ENCODE peak calls at places on chromosomes 5 and 9, in seven cellular contexts. K, I, V, N, A, Z and O are unnamed samples.

GRCh38 chr9:91033802-91034201 is 232.2 kb downstream of the SYK start:
- DNase-seq in K (no peak), I (no peak), V (no peak), N (no peak), A (peak), Z (peak), O (no peak)

GRCh38 chr5:138068742-138069375 is 15.0 kb upstream of the WNT8A start:
- DNase-seq in K (peak), I (peak), V (peak), N (peak), A (peak), Z (peak), O (peak)

GRCh38 chr9:13318027-13318426 is 38.5 kb upstream of the MPDZ start:
- DNase-seq in K (no peak), I (no peak), V (no peak), N (no peak), A (no peak), Z (no peak), O (no peak)

GRCh38 chr5:69167488-69167845 is 517 bp downstream of the CCNB1 start:
- DNase-seq in K (no peak), I (no peak), V (peak), N (no peak), A (no peak), Z (peak), O (peak)

GRCh38 chr9:113579270-113580040 is 115.9 kb downstream of the RGS3 start:
- DNase-seq in K (no peak), I (no peak), V (no peak), N (no peak), A (no peak), Z (no peak), O (no peak)

GRCh38 chr5:65861830-65862241 is 64.5 kb upstream of the ERBIN start:
- DNase-seq in K (no peak), I (peak), V (peak), N (no peak), A (no peak), Z (no peak), O (peak)

GRCh38 chr9:35645736-35646582 is 4.8 kb downstream of the SIT1 start:
- DNase-seq in K (peak), I (no peak), V (peak), N (no peak), A (peak), Z (peak), O (peak)

GRCh38 chr9:132231019-132231701 is 69.3 kb downstream of the NTNG2 start:
- DNase-seq in K (no peak), I (no peak), V (no peak), N (no peak), A (no peak), Z (no peak), O (no peak)

GRCh38 chr5:140372971-140373487 is 13.0 kb downstream of the SLC4A9 start:
- DNase-seq in K (peak), I (peak), V (peak), N (no peak), A (peak), Z (peak), O (peak)

GRCh38 chr5:172482156-172483020 is 28.1 kb upstream of the SH3PXD2B start:
- DNase-seq in K (no peak), I (no peak), V (no peak), N (no peak), A (no peak), Z (no peak), O (peak)

GRCh38 chr9:69719368-69719767 is 40.4 kb downstream of the PTAR1 start:
- DNase-seq in K (no peak), I (no peak), V (no peak), N (no peak), A (no peak), Z (no peak), O (no peak)

GRCh38 chr5:150085950-150086715 is at the start of gene CSF1R:
- DNase-seq in K (no peak), I (no peak), V (no peak), N (no peak), A (no peak), Z (no peak), O (no peak)

GRCh38 chr5:141604318-141604717 is 14.5 kb downstream of the DIAPH1 start:
- DNase-seq in K (no peak), I (peak), V (peak), N (peak), A (peak), Z (peak), O (peak)

GRCh38 chr5:39501403-39501802 is 76.6 kb upstream of the DAB2 start:
- DNase-seq in K (no peak), I (peak), V (peak), N (no peak), A (no peak), Z (no peak), O (peak)

GRCh38 chr9:95433096-95433852 is 83.5 kb downstream of the PTCH1 start:
- DNase-seq in K (no peak), I (no peak), V (no peak), N (no peak), A (no peak), Z (no peak), O (no peak)

GRCh38 chr9:137458194-137459146 is 664 bp downstream of the NSMF start:
- DNase-seq in K (no peak), I (no peak), V (no peak), N (peak), A (peak), Z (peak), O (peak)

GRCh38 chr5:77011498-77011897 is 18.7 kb upstream of the AGGF1 start:
- DNase-seq in K (no peak), I (no peak), V (no peak), N (no peak), A (no peak), Z (no peak), O (no peak)

GRCh38 chr5:103305829-103306228 is 47.3 kb downstream of the MACIR start:
- DNase-seq in K (no peak), I (no peak), V (no peak), N (no peak), A (no peak), Z (no peak), O (no peak)

GRCh38 chr5:142109356-142110045 is 922 bp downstream of the NDFIP1 start:
- DNase-seq in K (no peak), I (peak), V (peak), N (no peak), A (peak), Z (no peak), O (peak)

GRCh38 chr5:172410160-172410559 is 44.2 kb downstream of the SH3PXD2B start:
- DNase-seq in K (no peak), I (peak), V (no peak), N (no peak), A (no peak), Z (no peak), O (no peak)

GRCh38 chr5:150661086-150661485 is at the start of gene MYOZ3:
- DNase-seq in K (no peak), I (no peak), V (no peak), N (no peak), A (no peak), Z (no peak), O (no peak)

GRCh38 chr5:132850066-132850465 is 16.2 kb downstream of the GDF9 start:
- DNase-seq in K (no peak), I (peak), V (peak), N (no peak), A (no peak), Z (no peak), O (no peak)

DNA sequence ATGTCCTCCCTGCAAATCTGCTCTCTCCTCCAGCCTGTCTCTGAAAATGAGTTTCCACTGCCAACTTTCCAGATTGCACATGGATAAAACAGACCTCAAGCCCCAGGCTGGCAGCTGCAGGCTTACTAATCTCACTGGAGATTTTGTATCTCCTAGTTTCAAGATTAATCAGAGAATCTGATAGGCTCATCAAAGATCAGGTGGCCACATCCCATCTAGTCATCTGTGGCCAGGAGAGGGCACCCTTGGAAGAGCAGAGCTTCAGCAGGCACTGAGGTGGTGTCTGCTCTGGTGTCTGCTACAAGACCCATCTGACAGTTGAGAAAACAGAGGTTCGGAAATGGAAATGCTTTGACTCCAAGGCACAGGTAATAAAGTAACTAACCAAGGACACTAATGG is 179.0 kb downstream of the MSX2 start:
- DNase-seq in K (no peak), I (no peak), V (peak), N (no peak), A (no peak), Z (no peak), O (no peak)
- TF ChIP-seq CTCF in K (no peak), I (no peak), V (peak), N (no peak), A (no peak), Z (no peak), O (no peak)

GRCh38 chr5:93596310-93596675 is 13.3 kb downstream of the NR2F1 start:
- DNase-seq in K (no peak), I (no peak), V (no peak), N (no peak), A (no peak), Z (no peak), O (no peak)

GRCh38 chr5:93598141-93598996 is 15.3 kb downstream of the NR2F1 start:
- DNase-seq in K (no peak), I (no peak), V (no peak), N (no peak), A (no peak), Z (no peak), O (no peak)

GRCh38 chr5:93594591-93595419 is 11.8 kb downstream of the NR2F1 start:
- DNase-seq in K (no peak), I (no peak), V (no peak), N (no peak), A (no peak), Z (no peak), O (no peak)

GRCh38 chr5:93595420-93596136 is 12.6 kb downstream of the NR2F1 start:
- DNase-seq in K (no peak), I (no peak), V (no peak), N (no peak), A (no peak), Z (no peak), O (no peak)

DNA sequence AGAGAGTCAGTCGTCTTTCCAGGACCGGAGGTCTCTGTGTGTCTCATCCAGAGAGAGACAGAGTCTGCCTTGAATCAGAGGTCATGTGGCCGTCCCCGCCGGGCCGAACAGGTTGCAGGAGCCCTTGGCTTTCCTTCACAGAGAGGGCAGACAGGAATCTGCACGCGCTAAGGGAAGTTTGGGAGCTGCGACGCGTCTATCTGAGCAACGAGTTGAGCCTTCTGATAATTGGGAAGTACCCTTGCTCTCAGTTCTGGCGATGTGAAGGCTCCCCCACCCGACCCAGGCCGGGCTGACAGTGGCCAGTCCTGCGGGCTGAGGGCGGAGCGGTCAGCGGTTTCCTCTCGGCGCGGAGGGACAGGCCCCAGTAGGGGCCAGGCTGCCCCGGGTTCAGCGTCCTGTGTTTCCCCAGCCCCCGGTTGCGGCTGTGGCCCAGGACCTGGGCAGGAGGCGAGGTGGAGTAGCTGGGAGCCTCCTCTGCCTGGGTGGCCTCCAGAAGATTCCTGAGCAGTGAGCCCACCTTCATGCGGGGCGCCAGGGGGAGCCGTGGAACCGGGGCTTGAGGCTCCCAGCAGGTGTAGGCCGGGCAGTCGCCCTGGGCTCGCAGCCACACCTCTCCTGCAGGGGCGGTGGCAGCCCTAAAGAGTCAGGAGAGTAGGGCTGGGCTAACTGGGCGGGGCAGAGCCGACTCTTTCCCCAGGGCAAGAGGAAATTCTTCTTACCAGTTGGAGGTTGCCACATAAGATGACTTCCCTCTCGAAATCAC is 13.8 kb downstream of the NR2F1 start:
- DNase-seq in K (no peak), I (no peak), V (no peak), N (no peak), A (peak), Z (no peak), O (peak)
- TF ChIP-seq CTCF in K (peak), I (no peak), V (no peak), N (no peak), A (no peak), Z (no peak), O (no peak)

GRCh38 chr9:133437753-133438531 is 15.8 kb downstream of the ADAMTS13 start:
- DNase-seq in K (no peak), I (no peak), V (no peak), N (no peak), A (no peak), Z (no peak), O (no peak)
- TF ChIP-seq CTCF in K (peak), I (peak), V (peak), N (no peak), A (no peak), Z (no peak), O (no peak)

DNA sequence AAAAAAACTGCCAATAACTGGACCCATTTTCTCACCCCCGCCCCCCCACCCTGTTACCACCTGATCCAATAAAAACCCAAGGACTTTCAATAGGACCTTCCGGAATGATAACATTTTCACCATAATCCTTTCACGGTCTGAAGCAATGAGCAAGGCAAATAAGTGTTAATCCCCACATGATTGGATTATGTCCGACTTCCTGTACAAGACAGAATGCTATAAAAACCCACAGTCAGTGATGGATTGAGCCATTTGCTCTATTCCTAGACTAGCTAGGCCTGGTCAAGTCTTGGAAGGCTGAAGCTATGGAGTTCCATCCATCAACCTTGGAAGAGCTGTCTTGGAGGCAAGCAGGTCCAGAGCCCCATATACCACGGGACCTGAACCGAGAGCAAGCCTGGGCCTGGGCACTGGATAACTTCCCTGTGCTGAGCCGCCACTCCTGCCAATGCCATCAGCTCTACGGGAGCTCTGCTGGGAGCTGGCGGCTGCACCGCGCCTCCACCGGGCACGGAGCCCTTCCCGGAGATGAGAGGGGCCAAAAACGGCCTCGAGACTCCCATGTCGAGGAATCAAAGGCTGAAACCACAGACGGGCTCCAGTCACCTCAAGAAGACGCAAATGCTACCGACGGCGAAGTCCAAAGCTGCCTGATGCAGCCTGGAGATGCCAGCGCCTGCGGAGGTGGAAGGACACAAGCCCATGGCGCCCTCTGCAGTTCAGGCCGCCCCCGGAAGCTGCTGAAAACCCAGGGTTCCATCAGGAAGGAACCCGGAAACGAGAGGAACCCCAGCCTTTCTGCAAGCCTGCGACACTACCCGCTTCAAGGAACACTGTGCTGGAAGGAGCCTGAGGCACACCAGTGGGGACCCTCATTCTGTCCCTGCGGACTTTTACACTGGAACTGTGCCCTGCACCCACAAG is 69.2 kb downstream of the ANXA2R start:
- DNase-seq in K (no peak), I (no peak), V (no peak), N (no peak), A (no peak), Z (peak), O (no peak)
- TF ChIP-seq CTCF in K (no peak), I (peak), V (peak), N (no peak), A (no peak), Z (no peak), O (no peak)

GRCh38 chr9:136021891-136022681 is 60.9 kb upstream of the UBAC1 start:
- DNase-seq in K (no peak), I (no peak), V (no peak), N (no peak), A (no peak), Z (no peak), O (no peak)
- TF ChIP-seq CTCF in K (no peak), I (peak), V (no peak), N (no peak), A (no peak), Z (peak), O (no peak)

GRCh38 chr5:427415-428087 is 15.4 kb upstream of the EXOC3 start:
- DNase-seq in K (no peak), I (no peak), V (no peak), N (no peak), A (no peak), Z (no peak), O (no peak)

GRCh38 chr5:424259-425110 is 18.5 kb upstream of the EXOC3 start:
- DNase-seq in K (no peak), I (peak), V (no peak), N (no peak), A (no peak), Z (no peak), O (no peak)

GRCh38 chr5:426392-426976 is 16.5 kb upstream of the EXOC3 start:
- DNase-seq in K (no peak), I (no peak), V (no peak), N (no peak), A (no peak), Z (no peak), O (no peak)

GRCh38 chr5:423626-424258 is 19.2 kb upstream of the EXOC3 start:
- DNase-seq in K (no peak), I (no peak), V (no peak), N (no peak), A (no peak), Z (no peak), O (no peak)

DNA sequence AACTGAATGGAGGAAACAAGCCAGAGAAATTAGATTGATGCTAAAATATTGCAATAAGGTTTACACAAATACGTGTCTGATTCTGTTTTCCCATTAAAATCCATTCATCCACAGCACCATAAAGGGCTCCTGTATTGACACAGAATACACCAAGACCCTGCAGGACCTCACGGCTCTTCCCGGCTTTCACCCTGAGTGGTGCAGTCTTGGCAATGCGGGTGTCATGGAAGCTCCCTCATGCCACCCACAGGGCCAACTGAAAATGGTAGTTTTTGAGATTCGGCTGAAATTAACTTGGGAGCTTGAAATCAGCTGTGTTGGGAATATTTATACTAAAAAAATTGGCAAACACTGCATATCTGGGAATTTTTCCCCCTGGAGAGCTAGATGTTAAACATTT is 17.3 kb upstream of the EXOC3 start:
- DNase-seq in K (no peak), I (no peak), V (no peak), N (no peak), A (no peak), Z (no peak), O (no peak)
- TF ChIP-seq CTCF in K (no peak), I (peak), V (peak), N (no peak), A (no peak), Z (no peak), O (no peak)